ENCODE peak calls at places on chromosome 10, in seven cellular contexts. K, J, D, T, C, B and M are unnamed samples.

GRCh38 chr10:118585794-118586193 is 9.7 kb downstream of the PRLHR start:
- DNase-seq in K (no peak), J (no peak), D (no peak), T (no peak), C (no peak), B (no peak), M (no peak)

GRCh38 chr10:132523561-132524442 is 13.8 kb upstream of the INPP5A start:
- DNase-seq in K (peak; percentile 21), J (peak; percentile 34), D (no peak), T (no peak), C (no peak), B (no peak), M (no peak)

GRCh38 chr10:31896972-31897384 is 31.7 kb downstream of the ARHGAP12 start:
- DNase-seq in K (no peak), J (no peak), D (peak; percentile 73), T (peak; percentile 77), C (peak; percentile 69), B (no peak), M (no peak)

GRCh38 chr10:69228151-69228550 is 8.0 kb downstream of the HKDC1 start:
- DNase-seq in K (no peak), J (no peak), D (no peak), T (no peak), C (no peak), B (no peak), M (no peak)

GRCh38 chr10:43863270-43863669 is 214.6 kb upstream of the ZNF32 start:
- DNase-seq in K (no peak), J (no peak), D (no peak), T (no peak), C (no peak), B (no peak), M (no peak)

GRCh38 chr10:129056734-129057689 is 410.0 kb upstream of the MGMT start:
- DNase-seq in K (no peak), J (no peak), D (no peak), T (no peak), C (no peak), B (no peak), M (no peak)

GRCh38 chr10:71447676-71448075 is 51.0 kb downstream of the CDH23 start:
- DNase-seq in K (no peak), J (no peak), D (no peak), T (no peak), C (no peak), B (no peak), M (no peak)

GRCh38 chr10:125035136-125035535 is 93.2 kb downstream of the ZRANB1 start:
- DNase-seq in K (no peak), J (no peak), D (peak; percentile 92), T (peak; percentile 84), C (peak; percentile 98), B (no peak), M (no peak)

GRCh38 chr10:101060951-101061813 is 607 bp upstream of the KAZALD1 start:
- DNase-seq in K (peak; percentile 76), J (peak; percentile 97), D (peak; percentile 98), T (peak; percentile 94), C (peak; percentile 91), B (peak; percentile 73), M (peak; percentile 99)

GRCh38 chr10:5813341-5814109 is at the start of gene GDI2:
- DNase-seq in K (peak; percentile 97), J (peak; percentile 98), D (peak; percentile 98), T (peak; percentile 99), C (peak; percentile 95), B (peak; percentile 84), M (peak; percentile 98)

GRCh38 chr10:120644549-120645410 is 187.8 kb downstream of the PLPP4 start:
- DNase-seq in K (no peak), J (no peak), D (no peak), T (no peak), C (no peak), B (no peak), M (no peak)

GRCh38 chr10:130999376-131000202 is 311.9 kb downstream of the TCERG1L start:
- DNase-seq in K (no peak), J (no peak), D (no peak), T (no peak), C (no peak), B (no peak), M (no peak)

GRCh38 chr10:5563237-5563961 is 38.6 kb downstream of the CALML3 start:
- DNase-seq in K (peak; percentile 53), J (peak; percentile 37), D (no peak), T (peak; percentile 62), C (no peak), B (no peak), M (peak; percentile 55)

GRCh38 chr10:84191106-84191505 is 3.2 kb upstream of the CDHR1 start:
- DNase-seq in K (no peak), J (no peak), D (no peak), T (no peak), C (no peak), B (no peak), M (peak; percentile 17)

GRCh38 chr10:71296086-71296485 is 23.0 kb upstream of the SLC29A3 start:
- DNase-seq in K (no peak), J (no peak), D (no peak), T (no peak), C (no peak), B (no peak), M (no peak)

DNA sequence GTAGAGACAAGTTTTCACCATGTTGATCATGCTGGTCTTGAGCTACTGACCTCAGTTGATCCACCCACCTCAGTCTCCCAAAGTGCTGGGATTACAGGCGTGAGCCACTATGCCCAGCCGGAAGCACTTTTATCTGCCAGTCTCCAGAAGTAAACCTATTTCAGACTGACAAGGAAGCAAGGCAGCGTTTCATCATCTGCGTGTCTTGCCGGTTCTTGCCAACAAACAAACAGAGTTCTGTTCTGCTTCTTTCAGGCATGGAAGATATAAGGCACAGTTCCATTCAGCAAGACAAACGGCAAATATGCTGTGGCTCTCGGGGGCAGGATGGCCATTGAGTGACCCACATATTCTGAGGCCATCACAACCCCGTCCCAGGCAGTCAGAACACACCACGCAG is 15.5 kb upstream of the LARP4B start:
- DNase-seq in K (no peak), J (no peak), D (no peak), T (no peak), C (no peak), B (no peak), M (no peak)
- H3K4me3 ChIP-seq in K (no peak overlapping the region), J (no peak overlapping the region), D (no peak overlapping the region), T (no peak overlapping the region), C (no peak overlapping the region), B (no peak overlapping the region), M (no peak overlapping the region)

GRCh38 chr10:95289003-95289920 is 1.5 kb downstream of the PDLIM1 start:
- DNase-seq in K (no peak), J (no peak), D (peak; percentile 22), T (peak; percentile 61), C (no peak), B (no peak), M (no peak)

GRCh38 chr10:95290801-95291633 is at the start of gene PDLIM1:
- DNase-seq in K (peak; percentile 86), J (peak; percentile 87), D (peak; percentile 86), T (peak; percentile 87), C (peak; percentile 45), B (peak; percentile 16), M (peak; percentile 92)

GRCh38 chr10:95291634-95292039 is 834 bp upstream of the PDLIM1 start:
- DNase-seq in K (peak; percentile 65), J (no peak), D (no peak), T (no peak), C (no peak), B (no peak), M (no peak)

GRCh38 chr10:95290446-95290800 is 380 bp downstream of the PDLIM1 start:
- DNase-seq in K (no peak), J (peak; percentile 60), D (peak; percentile 63), T (peak; percentile 54), C (no peak), B (no peak), M (no peak)

DNA sequence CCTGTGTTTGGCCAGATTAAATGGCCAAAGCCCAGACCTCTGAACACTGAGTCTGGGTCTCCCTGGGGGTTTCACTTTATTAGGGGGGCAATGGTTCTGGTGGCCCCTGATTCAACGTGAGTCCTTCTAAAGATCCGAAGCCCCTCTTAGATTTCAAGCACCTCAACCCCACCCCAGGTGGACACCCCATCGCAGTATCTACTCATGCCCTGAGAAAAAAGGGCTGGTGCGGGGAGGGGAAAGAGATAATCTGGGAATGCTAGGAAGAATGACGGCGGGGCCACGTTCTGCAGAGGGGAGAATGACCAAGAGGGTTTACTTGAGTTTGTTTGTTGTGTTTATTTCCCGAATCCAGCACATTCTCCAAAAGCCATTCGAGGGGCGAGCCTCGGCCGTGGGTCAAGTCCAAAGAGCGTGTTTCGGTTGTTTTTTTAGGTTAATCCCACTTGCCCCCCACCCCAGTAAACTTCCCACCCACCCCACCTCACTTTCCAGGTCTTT is 832 bp downstream of the PDLIM1 start:
- DNase-seq in K (no peak), J (no peak), D (peak; percentile 13), T (peak; percentile 52), C (no peak), B (no peak), M (no peak)
- H3K4me3 ChIP-seq in K (peak overlapping the region; percentile 87), J (peak overlapping the region; percentile 92), D (peak overlapping the region; percentile 88), T (peak overlapping the region; percentile 99), C (peak overlapping the region; percentile 98), B (peak overlapping the region; percentile 77), M (peak overlapping the region; percentile 78)

GRCh38 chr10:14876764-14877163 is 1.9 kb upstream of the SUV39H2 start:
- DNase-seq in K (no peak), J (no peak), D (no peak), T (no peak), C (no peak), B (no peak), M (no peak)

GRCh38 chr10:14880201-14880600 is 1.5 kb downstream of the SUV39H2 start:
- DNase-seq in K (no peak), J (no peak), D (no peak), T (peak; percentile 18), C (no peak), B (no peak), M (no peak)

GRCh38 chr10:14879801-14880193 is 1.1 kb downstream of the SUV39H2 start:
- DNase-seq in K (no peak), J (no peak), D (no peak), T (no peak), C (no peak), B (no peak), M (no peak)

GRCh38 chr10:14878266-14879054 is at the start of gene SUV39H2:
- DNase-seq in K (peak; percentile 96), J (peak; percentile 97), D (peak; percentile 98), T (peak; percentile 99), C (peak; percentile 91), B (peak; percentile 56), M (peak; percentile 98)

GRCh38 chr10:14879055-14879800 is 562 bp downstream of the SUV39H2 start:
- DNase-seq in K (peak; percentile 64), J (no peak), D (peak; percentile 69), T (peak; percentile 66), C (no peak), B (no peak), M (no peak)
- H3K4me3 ChIP-seq in K (peak overlapping the region; percentile 72), J (peak overlapping the region; percentile 94), D (peak overlapping the region; percentile 98), T (peak overlapping the region; percentile 82), C (peak overlapping the region; percentile 91), B (peak overlapping the region; percentile 97), M (peak overlapping the region; percentile 93)

DNA sequence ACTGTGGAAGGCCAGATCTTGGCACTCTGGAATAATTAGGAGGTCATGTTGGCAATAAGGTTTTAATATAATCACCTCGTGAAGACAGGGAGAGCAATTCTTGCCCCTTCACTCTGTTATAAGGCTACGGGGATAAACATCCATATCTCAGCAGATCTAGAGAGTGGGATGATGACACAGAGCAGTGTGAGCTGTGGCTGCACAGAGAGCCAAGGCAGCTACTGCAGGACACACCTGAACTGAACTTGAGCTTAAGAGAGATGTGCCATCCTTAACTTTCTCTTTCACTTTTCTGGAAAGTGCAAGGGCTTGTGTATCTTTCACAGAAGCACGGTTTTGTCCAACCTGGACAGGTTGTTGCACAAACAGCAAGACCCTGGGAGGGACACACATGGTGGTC is 174.7 kb downstream of the GATA3 start:
- DNase-seq in K (no peak), J (no peak), D (no peak), T (no peak), C (no peak), B (no peak), M (no peak)
- H3K4me3 ChIP-seq in K (no peak overlapping the region), J (no peak overlapping the region), D (no peak overlapping the region), T (no peak overlapping the region), C (no peak overlapping the region), B (no peak overlapping the region), M (no peak overlapping the region)